ENCODE peak calls at places on chromosomes 13 and 19, in four cellular contexts. B, M, W and P are unnamed samples.

GRCh38 chr13:102597029-102598015 is 536 bp downstream of the TPP2 start:
- DNase-seq in B (no peak), M (no peak), W (peak), P (no peak)

GRCh38 chr13:110798595-110798994 is 85.1 kb downstream of the ING1 start:
- DNase-seq in B (no peak), M (no peak), W (no peak), P (no peak)

GRCh38 chr13:110447058-110447511 is 114.4 kb downstream of the RAB20 start:
- DNase-seq in B (no peak), M (no peak), W (no peak), P (no peak)

GRCh38 chr13:23963947-23964346 is 66.6 kb upstream of the C1QTNF9B start:
- DNase-seq in B (no peak), M (no peak), W (no peak), P (no peak)

GRCh38 chr13:41411536-41411935 is 45.8 kb upstream of the RGCC start:
- DNase-seq in B (peak), M (no peak), W (peak), P (no peak)

GRCh38 chr13:59409211-59409610 is 754.5 kb downstream of the DIAPH3 start:
- DNase-seq in B (peak), M (no peak), W (peak), P (no peak)

GRCh38 chr19:34725400-34725799 is 8.6 kb upstream of the ZNF181 start:
- DNase-seq in B (no peak), M (no peak), W (no peak), P (no peak)

GRCh38 chr13:30963794-30964193 is 31.3 kb downstream of the TEX26 start:
- DNase-seq in B (no peak), M (no peak), W (no peak), P (no peak)

GRCh38 chr19:5664515-5664914 is 15.8 kb downstream of the MICOS13 start:
- DNase-seq in B (peak), M (no peak), W (no peak), P (no peak)

GRCh38 chr13:111359237-111359915 is 38.9 kb downstream of the TEX29 start:
- DNase-seq in B (no peak), M (no peak), W (peak), P (no peak)

GRCh38 chr13:21825186-21825585 is 154.3 kb downstream of the FGF9 start:
- DNase-seq in B (no peak), M (no peak), W (no peak), P (no peak)

GRCh38 chr13:113538689-113539058 is 45.9 kb upstream of the TFDP1 start:
- DNase-seq in B (peak), M (no peak), W (no peak), P (no peak)

GRCh38 chr19:19420570-19421301 is 15.3 kb downstream of the GATAD2A start:
- DNase-seq in B (no peak), M (no peak), W (no peak), P (no peak)

GRCh38 chr13:40355126-40355719 is 311.2 kb downstream of the FOXO1 start:
- DNase-seq in B (no peak), M (no peak), W (no peak), P (no peak)

GRCh38 chr13:41352935-41353801 is 42.1 kb downstream of the NAA16 start:
- DNase-seq in B (no peak), M (peak), W (peak), P (peak)

GRCh38 chr19:55461259-55461973 is at the start of gene ISOC2:
- DNase-seq in B (peak), M (peak), W (peak), P (peak)

GRCh38 chr19:32642771-32643170 is 32.2 kb downstream of the ANKRD27 start:
- DNase-seq in B (peak), M (no peak), W (no peak), P (no peak)

GRCh38 chr13:20848944-20849343 is 53.6 kb downstream of the XPO4 start:
- DNase-seq in B (no peak), M (no peak), W (no peak), P (no peak)

GRCh38 chr13:42355118-42355840 is 83.3 kb downstream of the AKAP11 start:
- DNase-seq in B (no peak), M (no peak), W (no peak), P (no peak)

GRCh38 chr13:44605275-44605674 is 29.1 kb upstream of the TSC22D1 start:
- DNase-seq in B (no peak), M (no peak), W (no peak), P (no peak)

GRCh38 chr19:18364826-18365528 is 21.0 kb upstream of the GDF15 start:
- DNase-seq in B (no peak), M (peak), W (peak), P (peak)

GRCh38 chr19:23991170-23991569 is 76.5 kb downstream of the ZNF726 start:
- DNase-seq in B (no peak), M (no peak), W (peak), P (no peak)

GRCh38 chr13:27954406-27954851 is 14.7 kb downstream of the CDX2 start:
- DNase-seq in B (peak), M (no peak), W (peak), P (no peak)

GRCh38 chr13:40060318-40061007 is 405.0 kb downstream of the COG6 start:
- DNase-seq in B (no peak), M (no peak), W (no peak), P (peak)

GRCh38 chr13:23558675-23559536 is 11.3 kb upstream of the TNFRSF19 start:
- DNase-seq in B (no peak), M (no peak), W (peak), P (no peak)

GRCh38 chr19:36973844-36974195 is 57.7 kb downstream of the ZNF568 start:
- DNase-seq in B (no peak), M (no peak), W (no peak), P (no peak)

GRCh38 chr13:46961719-46962118 is 64.9 kb upstream of the HTR2A start:
- DNase-seq in B (no peak), M (no peak), W (no peak), P (no peak)

GRCh38 chr19:54390942-54391577 is 24.2 kb upstream of the TTYH1 start:
- DNase-seq in B (no peak), M (peak), W (peak), P (peak)

GRCh38 chr19:57613941-57614743 is at the start of gene ZNF134:
- DNase-seq in B (peak), M (peak), W (peak), P (peak)

GRCh38 chr19:35297515-35297848 is 5.5 kb downstream of the MAG start:
- DNase-seq in B (no peak), M (no peak), W (no peak), P (no peak)

GRCh38 chr19:36169084-36169760 is 17.0 kb upstream of the COX7A1 start:
- DNase-seq in B (no peak), M (no peak), W (peak), P (peak)

GRCh38 chr13:49371943-49372636 is 71.8 kb downstream of the CAB39L start:
- DNase-seq in B (no peak), M (no peak), W (no peak), P (no peak)

GRCh38 chr19:1455002-1455335 is 5.0 kb downstream of the APC2 start:
- DNase-seq in B (no peak), M (no peak), W (no peak), P (no peak)

GRCh38 chr19:51181913-51182419 is 39.9 kb downstream of the SIGLEC7 start:
- DNase-seq in B (peak), M (no peak), W (peak), P (no peak)

GRCh38 chr19:50817941-50818858 is 5.4 kb downstream of the KLK1 start:
- DNase-seq in B (peak), M (no peak), W (peak), P (no peak)

GRCh38 chr13:19646062-19646461 is 12.6 kb downstream of the MPHOSPH8 start:
- DNase-seq in B (no peak), M (no peak), W (no peak), P (no peak)

GRCh38 chr13:80251403-80251802 is 89.5 kb downstream of the SPRY2 start:
- DNase-seq in B (no peak), M (no peak), W (peak), P (no peak)

GRCh38 chr13:98345103-98345899 is 168.2 kb upstream of the RNF113B start:
- DNase-seq in B (no peak), M (no peak), W (no peak), P (no peak)

GRCh38 chr13:110405597-110406450 is 98.7 kb downstream of the COL4A2 start:
- DNase-seq in B (no peak), M (no peak), W (no peak), P (no peak)

GRCh38 chr19:4062576-4063368 is 3.9 kb downstream of the ZBTB7A start:
- DNase-seq in B (peak), M (no peak), W (peak), P (no peak)
- H3K4me3 ChIP-seq in B (peak), M (peak), W (no peak), P (peak)

DNA sequence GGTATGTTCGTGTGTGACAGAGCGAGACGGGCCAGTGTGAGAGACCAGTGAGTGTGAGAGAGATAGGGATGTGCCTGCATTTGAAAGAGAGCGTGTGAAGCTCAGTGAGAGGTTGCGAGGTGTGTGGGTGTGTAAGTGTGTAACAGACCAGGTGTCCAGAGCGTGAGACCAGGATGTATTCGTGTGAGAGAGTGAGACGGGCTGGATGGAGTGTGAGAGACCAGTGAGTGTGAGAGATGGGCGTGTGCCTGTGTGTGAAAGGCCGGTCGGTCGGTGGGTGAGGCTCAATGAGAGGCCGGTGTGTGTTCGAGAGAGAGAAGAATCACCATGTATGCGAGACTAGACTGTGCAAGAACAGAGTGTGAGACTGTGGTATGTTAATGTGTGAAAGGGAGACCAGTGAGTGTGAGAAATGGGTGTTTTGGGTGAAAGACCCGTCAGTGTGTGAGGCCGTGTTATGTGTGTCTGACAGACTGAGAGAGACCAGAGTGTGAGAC is 675 bp downstream of the ZNF471 start:
- DNase-seq in B (no peak), M (no peak), W (no peak), P (no peak)
- TF ChIP-seq POLR2AphosphoS5 in B (no peak), M (no peak), W (no peak), P (no peak)

GRCh38 chr19:7918615-7919421 is 1.3 kb upstream of the SNAPC2 start:
- DNase-seq in B (peak), M (no peak), W (no peak), P (no peak)

GRCh38 chr19:7915250-7916136 is 863 bp downstream of the TGFBR3L start:
- DNase-seq in B (no peak), M (no peak), W (no peak), P (no peak)

GRCh38 chr19:7916137-7916907 is 1.7 kb downstream of the TGFBR3L start:
- DNase-seq in B (peak), M (no peak), W (peak), P (no peak)

GRCh38 chr19:7916908-7917291 is 2.3 kb downstream of the TGFBR3L start:
- DNase-seq in B (no peak), M (no peak), W (peak), P (no peak)

GRCh38 chr19:7917292-7918061 is 2.7 kb upstream of the SNAPC2 start:
- DNase-seq in B (peak), M (no peak), W (peak), P (no peak)
- H3K4me3 ChIP-seq in B (peak), M (peak), W (peak), P (no peak)

GRCh38 chr19:12778020-12778904 is 2.9 kb upstream of the HOOK2 start:
- DNase-seq in B (peak), M (no peak), W (peak), P (no peak)
- TF ChIP-seq POLR2AphosphoS5 in B (peak), M (no peak), W (peak), P (peak)

DNA sequence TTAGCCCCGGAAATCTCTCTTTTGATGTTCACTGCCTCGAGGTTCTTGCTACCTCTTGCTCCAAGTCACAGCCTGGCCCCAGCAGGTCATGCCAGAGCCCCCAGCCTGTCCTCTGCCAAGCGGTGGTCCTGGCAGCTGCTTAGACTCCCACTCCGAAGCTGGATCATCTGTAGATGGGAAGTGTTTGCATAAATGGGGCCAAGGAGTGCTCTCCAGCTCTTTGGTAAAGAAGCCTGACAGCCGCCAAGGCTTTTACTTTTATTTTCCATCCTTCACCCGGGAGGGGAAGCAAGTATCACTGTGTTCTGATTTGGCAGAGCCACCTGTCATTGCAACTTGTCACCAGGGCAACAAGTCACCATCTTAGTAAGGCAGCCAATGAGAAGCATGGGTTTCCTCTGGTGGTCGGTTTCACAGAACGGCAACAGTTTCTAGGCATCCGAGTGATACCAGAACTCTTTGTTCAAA is 10.6 kb upstream of the RETN start:
- DNase-seq in B (no peak), M (no peak), W (peak), P (no peak)
- H3K4me3 ChIP-seq in B (no peak), M (no peak), W (no peak), P (no peak)

DNA sequence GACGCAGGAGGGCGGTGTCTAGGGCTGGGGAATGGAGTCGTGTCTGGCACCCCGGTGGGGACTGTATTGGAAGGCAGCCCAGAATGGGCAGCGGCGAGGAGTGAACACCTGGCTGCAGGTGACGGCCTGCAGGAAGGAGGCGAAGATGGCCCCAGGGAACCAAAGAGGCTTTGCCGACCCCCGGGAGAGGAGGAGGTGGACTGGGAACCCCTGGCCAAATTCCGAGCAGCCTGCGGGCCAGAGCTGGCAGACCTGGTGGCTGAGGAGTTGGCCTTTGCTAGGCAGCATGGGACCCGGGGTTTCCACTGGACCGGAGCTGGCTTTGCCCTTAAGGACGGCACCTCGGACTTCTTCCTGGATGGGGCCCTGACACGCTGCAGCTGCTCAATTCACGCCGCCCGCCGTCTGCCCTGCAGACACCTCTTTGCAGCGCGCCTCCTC is 25.9 kb downstream of the ZSWIM9 start:
- DNase-seq in B (no peak), M (no peak), W (peak), P (no peak)
- TF ChIP-seq POLR2AphosphoS5 in B (no peak), M (no peak), W (no peak), P (peak)

GRCh38 chr19:11853358-11853757 is 4.8 kb downstream of the ZNF439 start:
- DNase-seq in B (no peak), M (no peak), W (no peak), P (no peak)

GRCh38 chr19:11843741-11844140 is 4.8 kb upstream of the ZNF439 start:
- DNase-seq in B (no peak), M (no peak), W (no peak), P (no peak)

GRCh38 chr19:11848594-11849263 is at the start of gene ZNF439:
- DNase-seq in B (peak), M (peak), W (peak), P (no peak)

GRCh38 chr19:11848200-11848593 is 329 bp upstream of the ZNF439 start:
- DNase-seq in B (peak), M (no peak), W (no peak), P (no peak)

GRCh38 chr19:11849264-11849615 is 714 bp downstream of the ZNF439 start:
- DNase-seq in B (no peak), M (no peak), W (peak), P (no peak)
- H3K4me3 ChIP-seq in B (peak), M (peak), W (peak), P (peak)

DNA sequence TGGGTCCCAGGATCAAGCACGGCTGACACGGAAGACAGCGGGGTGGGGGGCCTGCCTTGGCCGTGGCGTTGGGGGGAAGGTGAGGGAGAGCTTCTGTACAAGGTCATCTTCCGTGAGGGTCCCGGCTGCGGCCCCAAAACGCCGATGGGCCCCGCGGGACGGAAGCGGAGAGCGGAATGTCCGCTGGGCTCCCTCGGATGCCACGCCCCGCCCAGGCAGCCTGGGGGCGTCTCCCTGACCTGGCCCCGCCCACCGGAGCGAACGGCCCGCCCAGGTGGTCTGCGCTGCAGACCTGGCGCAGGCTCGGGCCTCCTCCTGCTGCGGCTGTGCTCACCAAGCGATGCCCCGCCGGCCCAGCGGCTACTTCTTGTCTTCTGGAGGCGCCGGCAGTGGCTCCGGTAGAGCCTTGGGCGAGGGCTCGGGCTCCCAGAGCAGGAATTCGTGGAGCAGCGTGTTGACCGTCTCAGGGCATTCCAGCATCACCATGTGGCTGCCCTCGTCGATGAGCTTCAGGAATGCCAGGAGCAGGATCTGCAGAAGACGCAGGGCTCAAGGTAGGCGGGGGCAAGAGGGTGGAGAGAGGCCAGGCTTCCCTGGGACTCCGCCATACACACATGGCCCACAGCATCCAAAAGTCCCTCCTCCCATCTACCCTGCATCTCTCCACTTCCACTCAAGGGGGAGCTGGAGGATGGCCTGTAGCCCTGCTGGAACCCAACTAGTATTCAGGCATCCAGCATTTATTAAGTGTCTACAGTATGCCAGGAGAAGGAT is 10.7 kb downstream of the ABHD8 start:
- DNase-seq in B (peak), M (peak), W (peak), P (no peak)
- TF ChIP-seq POLR2AphosphoS5 in B (peak), M (peak), W (peak), P (peak)

GRCh38 chr13:106533101-106533939 is 2.1 kb downstream of the EFNB2 start:
- DNase-seq in B (peak), M (no peak), W (peak), P (no peak)
- H3K4me3 ChIP-seq in B (peak), M (peak), W (peak), P (no peak)

GRCh38 chr13:78102121-78102677 is 183.6 kb upstream of the EDNRB start:
- DNase-seq in B (no peak), M (no peak), W (no peak), P (no peak)
- TF ChIP-seq POLR2AphosphoS5 in B (peak), M (no peak), W (no peak), P (no peak)